ENCODE peak calls at places on chromosomes 1 and 21, in six cellular contexts. One of them, this sample, is unnamed.

GRCh38 chr1:161085165-161085564 is 4.2 kb downstream of the NECTIN4 start:
- DNase-seq in mesenchymal stem cell: peak; percentile 51
- DNase-seq in H9: no peak
- DNase-seq in H1: no peak
- DNase-seq in neuronal stem cell: no peak
- DNase-seq in trophoblast cell: no peak
- DNase-seq in this sample: no peak

GRCh38 chr1:245197911-245198379 is 43.2 kb downstream of the KIF26B start:
- DNase-seq in mesenchymal stem cell: peak; percentile 65
- DNase-seq in H9: no peak
- DNase-seq in H1: no peak
- DNase-seq in neuronal stem cell: no peak
- DNase-seq in trophoblast cell: no peak
- DNase-seq in this sample: peak; percentile 79

GRCh38 chr21:43855955-43856354 is 9.1 kb upstream of the AGPAT3 start:
- DNase-seq in mesenchymal stem cell: no peak
- DNase-seq in H9: no peak
- DNase-seq in H1: no peak
- DNase-seq in neuronal stem cell: no peak
- DNase-seq in trophoblast cell: no peak
- DNase-seq in this sample: no peak

GRCh38 chr1:160741597-160742348 is 2.7 kb downstream of the SLAMF7 start:
- DNase-seq in mesenchymal stem cell: no peak
- DNase-seq in H9: no peak
- DNase-seq in H1: no peak
- DNase-seq in neuronal stem cell: no peak
- DNase-seq in trophoblast cell: no peak
- DNase-seq in this sample: no peak

GRCh38 chr1:225155555-225155954 is 226.1 kb downstream of the DNAH14 start:
- DNase-seq in mesenchymal stem cell: no peak
- DNase-seq in H9: no peak
- DNase-seq in H1: no peak
- DNase-seq in neuronal stem cell: no peak
- DNase-seq in trophoblast cell: no peak
- DNase-seq in this sample: no peak

GRCh38 chr1:64471724-64472276 is 1.9 kb downstream of the CACHD1 start:
- DNase-seq in mesenchymal stem cell: peak; percentile 33
- DNase-seq in H9: no peak
- DNase-seq in H1: no peak
- DNase-seq in neuronal stem cell: no peak
- DNase-seq in trophoblast cell: no peak
- DNase-seq in this sample: peak; percentile 33

GRCh38 chr1:28591708-28592313 is at the start of gene RAB42:
- DNase-seq in mesenchymal stem cell: no peak
- DNase-seq in H9: peak; percentile 66
- DNase-seq in H1: no peak
- DNase-seq in neuronal stem cell: no peak
- DNase-seq in trophoblast cell: no peak
- DNase-seq in this sample: no peak

GRCh38 chr1:21939650-21940374 is 2.7 kb upstream of the HSPG2 start:
- DNase-seq in mesenchymal stem cell: peak; percentile 99
- DNase-seq in H9: no peak
- DNase-seq in H1: no peak
- DNase-seq in neuronal stem cell: no peak
- DNase-seq in trophoblast cell: peak; percentile 95
- DNase-seq in this sample: peak; percentile 98

GRCh38 chr1:227808566-227808965 is 6.9 kb upstream of the PRSS38 start:
- DNase-seq in mesenchymal stem cell: peak; percentile 12
- DNase-seq in H9: no peak
- DNase-seq in H1: no peak
- DNase-seq in neuronal stem cell: no peak
- DNase-seq in trophoblast cell: no peak
- DNase-seq in this sample: peak; percentile 20

GRCh38 chr1:18062180-18062579 is 45.4 kb upstream of the IGSF21 start:
- DNase-seq in mesenchymal stem cell: no peak
- DNase-seq in H9: no peak
- DNase-seq in H1: no peak
- DNase-seq in neuronal stem cell: peak; percentile 54
- DNase-seq in trophoblast cell: no peak
- DNase-seq in this sample: no peak

GRCh38 chr1:203306970-203307541 is 1.7 kb downstream of the BTG2 start:
- DNase-seq in mesenchymal stem cell: no peak
- DNase-seq in H9: no peak
- DNase-seq in H1: no peak
- DNase-seq in neuronal stem cell: no peak
- DNase-seq in trophoblast cell: no peak
- DNase-seq in this sample: no peak

GRCh38 chr1:157948547-157949152 is 44.8 kb upstream of the KIRREL1 start:
- DNase-seq in mesenchymal stem cell: peak; percentile 20
- DNase-seq in H9: peak; percentile 78
- DNase-seq in H1: peak; percentile 39
- DNase-seq in neuronal stem cell: peak; percentile 46
- DNase-seq in trophoblast cell: no peak
- DNase-seq in this sample: peak; percentile 42

GRCh38 chr1:17053071-17053684 is 654 bp downstream of the SDHB start:
- DNase-seq in mesenchymal stem cell: no peak
- DNase-seq in H9: no peak
- DNase-seq in H1: no peak
- DNase-seq in neuronal stem cell: no peak
- DNase-seq in trophoblast cell: no peak
- DNase-seq in this sample: no peak

DNA sequence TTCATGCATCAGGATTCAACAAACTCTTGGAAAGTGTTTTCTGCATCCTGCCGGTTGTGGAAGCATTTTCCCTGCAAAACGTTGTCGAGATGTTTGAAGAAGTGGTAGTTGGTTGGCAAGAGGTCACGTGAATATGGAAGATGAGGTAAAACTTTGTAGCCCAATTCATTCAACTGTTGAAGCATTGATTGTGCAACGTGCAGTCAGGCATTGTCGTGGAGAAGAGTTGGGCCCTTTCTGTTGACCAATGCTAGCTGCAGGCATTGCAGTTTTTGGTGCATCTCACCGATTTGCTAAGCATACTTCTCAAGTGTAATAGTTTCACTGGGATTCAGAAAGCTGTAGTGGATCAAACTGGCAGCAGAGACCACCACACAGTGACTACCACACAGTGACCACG is 57.0 kb upstream of the PRDM2 start:
- DNase-seq in mesenchymal stem cell: no peak
- DNase-seq in H9: no peak
- DNase-seq in H1: no peak
- DNase-seq in neuronal stem cell: no peak
- DNase-seq in trophoblast cell: no peak
- DNase-seq in this sample: no peak
- H3K14ac ChIP-seq in mesenchymal stem cell: no peak overlapping the region
- H3K14ac ChIP-seq in H9: no peak overlapping the region
- H3K14ac ChIP-seq in H1: no peak overlapping the region
- H3K14ac ChIP-seq in neuronal stem cell: no peak overlapping the region
- H3K14ac ChIP-seq in trophoblast cell: no peak overlapping the region
- H3K14ac ChIP-seq in this sample: no peak overlapping the region

DNA sequence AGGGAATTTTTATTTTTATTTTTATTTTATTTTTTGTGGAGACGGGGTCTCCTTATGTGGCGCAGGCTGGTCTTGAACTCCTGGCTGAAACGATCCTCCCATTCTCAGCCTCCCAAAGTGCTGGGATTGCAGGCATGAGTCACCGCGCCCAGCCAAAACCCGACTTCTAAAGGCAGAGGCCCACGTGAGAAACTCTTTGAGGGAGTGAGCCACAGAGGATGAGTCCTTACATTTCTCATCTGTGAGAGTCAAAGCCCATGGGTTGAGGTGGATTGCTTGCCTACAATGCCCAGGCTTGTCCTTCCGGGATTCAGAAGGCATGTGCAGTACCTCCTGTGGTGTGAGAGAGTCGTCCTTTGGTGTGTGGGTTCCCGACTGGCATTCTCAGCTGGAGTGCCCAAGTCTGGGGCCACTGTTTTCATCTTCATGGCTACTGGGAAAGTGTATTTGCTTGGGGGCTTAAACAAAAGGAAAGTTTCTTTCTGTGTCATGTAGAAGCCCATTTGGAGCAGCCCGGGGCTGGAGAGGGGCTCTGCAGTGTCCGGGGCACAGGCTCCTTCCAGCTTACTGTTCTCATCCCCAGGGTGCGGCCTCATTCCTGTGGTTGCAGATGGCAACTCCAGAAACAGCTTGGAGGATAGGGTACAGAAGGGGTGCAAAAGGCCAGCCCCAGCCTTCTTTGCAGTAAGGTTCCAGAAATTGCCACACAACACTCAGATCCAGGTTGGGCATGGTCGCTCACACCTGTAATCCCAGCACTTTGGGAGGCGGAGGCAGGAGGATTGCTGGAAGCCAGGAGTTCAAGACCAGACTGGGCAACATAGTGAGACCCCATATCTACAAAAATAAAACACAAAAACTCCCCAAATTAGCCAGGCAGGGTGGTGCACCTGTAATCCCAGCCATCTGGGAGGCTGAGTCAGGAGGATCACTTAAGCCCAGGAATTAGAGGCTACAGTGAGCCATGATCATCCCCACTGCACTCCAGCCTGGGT is 29.4 kb upstream of the CSF3R start:
- DNase-seq in mesenchymal stem cell: no peak
- DNase-seq in H9: no peak
- DNase-seq in H1: no peak
- DNase-seq in neuronal stem cell: no peak
- DNase-seq in trophoblast cell: no peak
- DNase-seq in this sample: no peak
- H3K14ac ChIP-seq in mesenchymal stem cell: no peak overlapping the region
- H3K14ac ChIP-seq in H9: no peak overlapping the region
- H3K14ac ChIP-seq in H1: no peak overlapping the region
- H3K14ac ChIP-seq in neuronal stem cell: no peak overlapping the region
- H3K14ac ChIP-seq in trophoblast cell: no peak overlapping the region
- H3K14ac ChIP-seq in this sample: no peak overlapping the region

GRCh38 chr1:213049232-213049631 is 1.8 kb upstream of the RPS6KC1 start:
- DNase-seq in mesenchymal stem cell: no peak
- DNase-seq in H9: no peak
- DNase-seq in H1: no peak
- DNase-seq in neuronal stem cell: no peak
- DNase-seq in trophoblast cell: no peak
- DNase-seq in this sample: no peak
- H3K14ac ChIP-seq in mesenchymal stem cell: no peak overlapping the region
- H3K14ac ChIP-seq in H9: no peak overlapping the region
- H3K14ac ChIP-seq in H1: no peak overlapping the region
- H3K14ac ChIP-seq in neuronal stem cell: no peak overlapping the region
- H3K14ac ChIP-seq in trophoblast cell: no peak overlapping the region
- H3K14ac ChIP-seq in this sample: no peak overlapping the region

DNA sequence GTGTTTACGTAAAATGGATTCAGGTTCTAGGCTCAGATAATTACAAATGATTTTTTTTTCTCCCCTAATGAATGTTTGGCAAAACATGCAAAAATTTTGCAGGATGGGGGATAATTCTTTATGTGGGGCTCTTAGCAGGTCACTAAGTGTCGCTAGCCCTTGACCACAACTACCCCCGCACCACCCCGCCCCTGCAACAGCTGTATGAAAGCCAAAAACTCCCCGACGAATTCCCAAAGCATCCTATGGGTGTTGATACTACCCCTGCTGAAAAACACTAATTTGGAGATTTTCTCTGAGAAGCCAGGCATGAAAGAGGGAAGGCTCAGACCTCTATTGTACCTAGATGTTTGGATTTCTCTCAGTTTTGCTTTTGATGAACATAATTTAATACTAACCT is 243.0 kb downstream of the TRABD2B start:
- DNase-seq in mesenchymal stem cell: no peak
- DNase-seq in H9: no peak
- DNase-seq in H1: no peak
- DNase-seq in neuronal stem cell: no peak
- DNase-seq in trophoblast cell: no peak
- DNase-seq in this sample: no peak
- H3K14ac ChIP-seq in mesenchymal stem cell: no peak overlapping the region
- H3K14ac ChIP-seq in H9: no peak overlapping the region
- H3K14ac ChIP-seq in H1: no peak overlapping the region
- H3K14ac ChIP-seq in neuronal stem cell: no peak overlapping the region
- H3K14ac ChIP-seq in trophoblast cell: no peak overlapping the region
- H3K14ac ChIP-seq in this sample: no peak overlapping the region

GRCh38 chr1:43318831-43319230 is 18.0 kb downstream of the TIE1 start:
- DNase-seq in mesenchymal stem cell: no peak
- DNase-seq in H9: no peak
- DNase-seq in H1: no peak
- DNase-seq in neuronal stem cell: no peak
- DNase-seq in trophoblast cell: no peak
- DNase-seq in this sample: no peak

GRCh38 chr1:43319288-43319687 is 18.3 kb upstream of the MPL start:
- DNase-seq in mesenchymal stem cell: no peak
- DNase-seq in H9: no peak
- DNase-seq in H1: no peak
- DNase-seq in neuronal stem cell: no peak
- DNase-seq in trophoblast cell: no peak
- DNase-seq in this sample: no peak

GRCh38 chr1:43316738-43317520 is 16.1 kb downstream of the TIE1 start:
- DNase-seq in mesenchymal stem cell: no peak
- DNase-seq in H9: no peak
- DNase-seq in H1: no peak
- DNase-seq in neuronal stem cell: no peak
- DNase-seq in trophoblast cell: no peak
- DNase-seq in this sample: peak; percentile 5

GRCh38 chr1:43315963-43316737 is 15.4 kb downstream of the TIE1 start:
- DNase-seq in mesenchymal stem cell: no peak
- DNase-seq in H9: no peak
- DNase-seq in H1: no peak
- DNase-seq in neuronal stem cell: no peak
- DNase-seq in trophoblast cell: no peak
- DNase-seq in this sample: no peak

DNA sequence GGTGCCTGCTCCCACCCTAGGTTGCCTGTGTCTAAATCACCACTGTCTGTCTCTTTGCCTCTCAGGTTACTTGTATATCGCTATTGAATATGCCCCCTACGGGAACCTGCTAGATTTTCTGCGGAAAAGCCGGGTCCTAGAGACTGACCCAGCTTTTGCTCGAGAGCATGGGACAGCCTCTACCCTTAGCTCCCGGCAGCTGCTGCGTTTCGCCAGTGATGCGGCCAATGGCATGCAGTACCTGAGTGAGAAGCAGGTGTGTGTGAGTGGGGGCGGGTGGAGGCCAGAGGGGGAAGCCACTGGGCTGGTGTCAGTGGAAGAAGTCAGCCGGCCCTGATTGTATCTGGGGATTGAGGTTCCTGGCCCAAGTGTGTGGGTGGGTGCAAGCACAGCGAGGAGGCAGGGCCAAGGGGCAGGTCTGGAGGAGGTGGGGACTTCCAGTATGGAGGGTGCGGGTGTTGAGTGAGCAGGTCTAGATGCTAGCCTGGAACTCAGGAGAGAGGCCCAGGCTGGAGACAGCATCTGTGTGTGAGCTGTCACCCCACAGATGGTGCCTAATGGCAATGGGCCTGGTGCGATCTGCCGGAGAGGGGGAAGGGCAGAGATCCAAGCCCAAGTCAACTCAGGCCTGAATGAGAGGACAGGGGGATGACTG is 17.2 kb downstream of the TIE1 start:
- DNase-seq in mesenchymal stem cell: no peak
- DNase-seq in H9: no peak
- DNase-seq in H1: no peak
- DNase-seq in neuronal stem cell: no peak
- DNase-seq in trophoblast cell: no peak
- DNase-seq in this sample: peak; percentile 49
- H3K14ac ChIP-seq in mesenchymal stem cell: no peak overlapping the region
- H3K14ac ChIP-seq in H9: no peak overlapping the region
- H3K14ac ChIP-seq in H1: no peak overlapping the region
- H3K14ac ChIP-seq in neuronal stem cell: no peak overlapping the region
- H3K14ac ChIP-seq in trophoblast cell: no peak overlapping the region
- H3K14ac ChIP-seq in this sample: no peak overlapping the region

DNA sequence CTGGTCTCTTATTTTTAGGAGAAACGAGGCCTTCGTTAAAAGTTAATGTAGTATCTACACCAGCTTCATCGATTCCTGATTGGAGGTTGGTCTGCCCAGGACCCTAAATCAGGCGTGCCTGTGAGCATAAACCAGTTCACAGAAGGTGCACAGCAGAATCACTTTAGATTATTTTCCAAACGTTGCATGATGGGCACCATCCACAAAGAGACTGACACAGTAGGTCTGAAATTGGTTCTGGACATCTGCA is 256 bp upstream of the TARBP1 start:
- DNase-seq in mesenchymal stem cell: no peak
- DNase-seq in H9: no peak
- DNase-seq in H1: no peak
- DNase-seq in neuronal stem cell: no peak
- DNase-seq in trophoblast cell: no peak
- DNase-seq in this sample: no peak
- H3K14ac ChIP-seq in mesenchymal stem cell: no peak overlapping the region
- H3K14ac ChIP-seq in H9: peak overlapping the region; percentile 19
- H3K14ac ChIP-seq in H1: no peak overlapping the region
- H3K14ac ChIP-seq in neuronal stem cell: no peak overlapping the region
- H3K14ac ChIP-seq in trophoblast cell: no peak overlapping the region
- H3K14ac ChIP-seq in this sample: no peak overlapping the region

This sample was measured in IMR-90.